ENCODE peak calls at places on chromosomes 3 and 15, in five cellular contexts. T is fibroblast of pulmonary artery, J is GM12865, A is lung, N is right atrium auricular region. Z is an unnamed sample.

GRCh38 chr3:139455855-139456254 is 20.5 kb downstream of the RBP2 start:
- DNase-seq in T (no peak), N (no peak), A (no peak), J (peak), Z (no peak)

GRCh38 chr3:126537730-126538281 is 13.9 kb downstream of the CHST13 start:
- DNase-seq in A (no peak), N (no peak), T (no peak), J (no peak), Z (no peak)

GRCh38 chr3:45666729-45667440 is 22.3 kb upstream of the SACM1L start:
- DNase-seq in N (no peak), J (no peak), T (peak), A (no peak), Z (peak)

GRCh38 chr3:85864896-85865295 is 906.1 kb downstream of the CADM2 start:
- DNase-seq in T (no peak), J (no peak), A (no peak), N (no peak), Z (no peak)

GRCh38 chr15:100968043-100968966 is 49.1 kb downstream of the LRRK1 start:
- DNase-seq in N (no peak), J (peak), A (no peak), T (peak), Z (peak)

GRCh38 chr3:139537325-139537724 is 2.2 kb downstream of the RBP1 start:
- DNase-seq in A (no peak), J (no peak), T (peak), N (no peak), Z (no peak)

GRCh38 chr15:92462771-92463170 is 69.1 kb downstream of the ST8SIA2 start:
- DNase-seq in A (no peak), T (no peak), J (no peak), N (no peak), Z (no peak)

GRCh38 chr3:115695081-115695480 is 71.8 kb downstream of the GAP43 start:
- DNase-seq in T (no peak), J (no peak), N (no peak), A (no peak), Z (no peak)

GRCh38 chr3:169629895-169630294 is 33.6 kb downstream of the MECOM start:
- DNase-seq in J (no peak), N (no peak), A (no peak), T (no peak), Z (no peak)

GRCh38 chr3:40908612-40909011 is 290.7 kb upstream of the CTNNB1 start:
- DNase-seq in J (no peak), T (no peak), A (peak), N (no peak), Z (no peak)

GRCh38 chr15:101198820-101199219 is 53.0 kb downstream of the CHSY1 start:
- DNase-seq in A (no peak), N (no peak), J (peak), T (no peak), Z (no peak)

GRCh38 chr3:182183716-182184430 is 472.1 kb downstream of the SOX2 start:
- DNase-seq in N (no peak), A (no peak), T (no peak), J (no peak), Z (no peak)

GRCh38 chr3:182179631-182180030 is 467.9 kb downstream of the SOX2 start:
- DNase-seq in A (peak), N (no peak), J (no peak), T (no peak), Z (no peak)

GRCh38 chr3:182178488-182179200 is 466.9 kb downstream of the SOX2 start:
- DNase-seq in J (no peak), T (no peak), N (no peak), A (no peak), Z (no peak)

GRCh38 chr3:182182531-182182968 is 470.8 kb downstream of the SOX2 start:
- DNase-seq in A (no peak), N (no peak), J (peak), T (no peak), Z (no peak)

DNA sequence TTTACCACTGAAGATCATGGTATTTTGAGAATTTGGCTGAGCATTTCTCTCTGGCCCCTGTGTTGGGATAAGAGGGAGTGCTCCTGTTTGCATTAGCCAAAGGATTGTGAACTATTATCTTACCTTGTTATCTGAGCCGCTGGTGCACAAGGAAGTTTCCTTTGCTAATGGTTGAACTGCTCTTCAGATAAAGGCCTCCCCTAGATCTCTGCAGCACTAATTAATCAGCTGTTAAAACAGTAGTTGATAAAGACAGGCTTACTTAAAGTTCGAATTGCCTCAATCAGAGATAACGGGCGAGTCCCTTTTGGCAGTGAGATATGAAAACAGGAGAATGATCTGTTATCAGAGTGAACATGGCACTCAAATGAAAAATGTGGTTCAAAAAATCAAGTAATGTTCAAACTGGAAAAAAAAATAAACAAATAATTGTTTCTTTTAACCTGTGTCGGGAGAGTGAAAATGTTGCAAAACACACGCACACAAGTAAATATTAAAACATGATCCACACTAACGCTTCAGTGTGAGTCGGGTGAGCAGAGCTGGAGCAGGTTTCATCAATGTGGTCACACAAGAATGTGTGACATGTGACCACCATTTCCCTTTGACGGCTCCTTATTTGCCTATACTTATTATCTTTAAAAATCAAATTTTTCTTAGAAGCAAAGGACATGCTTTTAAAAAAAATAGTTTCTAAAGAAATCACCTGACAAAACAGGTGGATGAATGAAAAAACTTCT is 469.1 kb downstream of the SOX2 start:
- DNase-seq in T (no peak), A (no peak), J (no peak), N (no peak), Z (no peak)
- H3K4me3 ChIP-seq in T (no peak), A (no peak), J (no peak), N (no peak), Z (no peak)

DNA sequence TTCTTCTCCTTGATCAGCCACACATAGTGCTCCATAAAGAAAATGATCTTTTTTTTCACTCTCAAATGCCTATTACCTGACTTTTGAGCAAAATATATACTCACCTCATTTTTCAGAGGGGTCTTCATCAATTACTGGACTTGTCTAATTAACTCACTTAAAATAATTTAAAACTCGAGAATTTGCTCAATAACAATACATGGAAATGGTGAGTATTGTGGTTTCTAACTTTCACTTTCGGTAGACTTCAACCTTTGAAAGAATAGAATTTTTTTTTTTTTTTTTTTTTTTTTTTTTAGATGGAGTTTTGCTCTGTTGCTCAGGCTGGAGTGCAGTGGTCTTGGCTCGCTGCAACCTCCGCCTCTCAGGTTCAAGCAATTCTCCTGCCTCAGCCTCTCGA is 17.7 kb upstream of the EPHB1 start:
- DNase-seq in A (no peak), T (no peak), N (no peak), J (no peak), Z (no peak)
- TF ChIP-seq CTCF in A (no peak), T (no peak), N (no peak), J (no peak), Z (no peak)

DNA sequence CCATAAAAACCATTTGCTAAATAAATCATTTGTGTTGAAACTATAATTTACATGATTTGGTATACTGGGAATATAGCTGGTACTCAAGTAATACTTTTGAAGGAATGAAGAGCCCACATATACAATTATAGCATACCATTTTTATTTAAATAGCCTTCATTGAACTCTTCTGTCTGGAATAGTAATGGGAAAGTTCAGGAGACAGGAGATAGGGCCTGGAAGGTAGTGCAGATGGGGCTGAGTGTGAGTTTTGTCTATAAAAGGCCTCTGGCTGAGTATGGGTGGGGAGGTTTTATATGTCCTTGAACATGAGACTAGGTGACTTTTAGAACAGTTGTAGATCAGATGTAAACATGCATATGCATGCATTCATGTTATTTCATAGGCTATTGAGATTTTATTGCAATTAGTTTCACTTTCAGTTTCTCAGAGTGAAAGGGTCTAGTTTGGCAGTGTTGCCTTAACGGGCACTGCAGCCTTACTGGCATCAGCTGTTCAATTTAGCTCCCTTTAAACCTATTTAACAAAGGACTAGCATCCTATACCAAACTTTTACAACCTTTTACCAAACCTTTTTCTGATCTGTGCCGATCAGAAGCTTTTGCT is 27.2 kb downstream of the CGGBP1 start:
- DNase-seq in J (peak), A (no peak), N (no peak), T (peak), Z (peak)
- H3K4me3 ChIP-seq in J (peak), A (peak), N (peak), T (peak), Z (peak)

DNA sequence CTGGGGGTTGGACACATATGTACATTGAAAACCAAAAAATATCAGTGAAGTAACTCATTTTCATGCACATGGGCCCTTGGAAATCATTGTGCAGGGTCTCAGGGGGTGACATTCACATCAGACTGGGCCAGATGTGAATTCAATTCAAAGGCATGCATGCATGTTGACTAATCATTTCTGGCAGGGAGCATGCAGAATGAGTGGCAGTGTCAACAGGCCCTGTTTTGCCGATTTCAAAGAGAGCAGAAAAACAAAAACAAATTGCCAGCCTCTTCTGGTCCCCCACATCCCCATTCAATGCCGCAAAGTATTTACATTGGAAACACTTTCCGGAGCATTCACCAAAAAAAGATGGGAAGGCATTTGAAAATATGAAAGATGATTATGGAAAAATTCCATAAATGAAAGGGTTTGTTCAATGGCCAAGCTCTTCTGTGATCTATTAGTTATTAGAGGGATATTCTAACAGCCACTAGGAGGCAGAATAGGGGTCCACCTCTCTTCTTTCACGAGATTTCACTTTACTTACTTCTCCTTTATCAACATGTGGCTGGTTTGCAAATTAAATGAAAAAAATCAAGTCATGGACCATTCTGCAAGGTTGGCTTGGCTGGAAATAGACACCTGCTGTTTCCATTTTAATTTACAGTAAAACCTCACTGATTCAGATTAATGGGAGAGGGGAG is 119.9 kb upstream of the FEZF2 start:
- DNase-seq in A (no peak), J (no peak), T (no peak), N (no peak), Z (peak)
- TF ChIP-seq CTCF in A (no peak), J (peak), T (peak), N (no peak), Z (peak)

DNA sequence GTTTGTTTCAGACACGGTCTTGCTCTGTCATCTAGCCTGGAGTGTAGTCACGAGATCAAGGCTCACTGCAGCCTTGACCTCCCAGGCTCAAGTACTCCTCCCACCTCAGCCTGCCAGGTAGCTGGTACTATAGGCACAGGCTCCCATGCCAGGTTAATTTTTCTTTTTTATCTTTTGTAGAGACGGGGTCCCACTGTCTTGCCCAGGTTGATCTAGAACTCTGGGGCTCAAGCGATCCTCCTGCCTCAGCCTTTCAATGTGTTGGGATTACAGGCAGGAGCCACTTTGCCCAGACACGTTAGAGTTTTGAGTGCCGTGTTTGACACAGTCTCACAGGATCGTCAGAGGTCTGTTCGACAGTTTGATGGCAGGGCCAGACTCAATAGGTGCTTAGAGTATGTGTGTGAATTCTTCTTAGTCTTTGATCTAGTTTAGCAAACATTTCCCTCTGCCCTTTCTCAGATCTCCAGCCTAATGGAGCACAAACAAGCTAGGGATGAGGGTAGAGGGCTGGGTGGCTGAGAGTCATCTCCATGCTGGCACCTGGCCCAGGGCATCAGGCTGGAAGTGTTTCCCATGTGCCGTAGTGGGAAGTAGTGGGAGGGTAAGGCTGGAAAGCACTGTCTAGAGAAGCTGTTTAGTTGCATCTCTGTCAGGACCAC is 66.1 kb upstream of the DLG1 start:
- DNase-seq in N (no peak), T (no peak), A (no peak), J (no peak), Z (no peak)
- H3K4me3 ChIP-seq in N (no peak), T (no peak), A (no peak), J (no peak), Z (no peak)

GRCh38 chr3:48563382-48563918 is at the start of gene UCN2:
- DNase-seq in A (no peak), T (peak), J (no peak), N (no peak), Z (peak)
- TF ChIP-seq CTCF in A (no peak), T (peak), J (no peak), N (no peak), Z (no peak)

DNA sequence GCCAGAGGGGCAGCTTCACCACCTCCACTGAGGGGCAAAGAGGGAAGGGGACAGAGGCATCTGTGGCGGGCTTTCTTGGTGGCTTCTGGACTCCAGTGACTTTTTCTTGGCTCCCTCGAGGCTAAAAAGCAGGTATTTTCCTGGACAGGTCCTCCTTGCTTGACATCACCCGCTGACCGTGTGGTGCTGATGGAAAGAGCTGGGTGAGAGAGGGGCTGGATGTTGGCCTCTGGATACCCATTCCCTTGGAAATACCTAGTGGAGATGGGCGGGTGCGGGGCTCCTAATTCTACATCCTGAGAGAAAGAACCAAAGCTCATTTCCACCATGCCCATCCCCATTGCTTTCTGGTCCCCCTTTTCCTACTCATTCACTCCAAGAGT is 47.1 kb upstream of the TSEN2 start:
- DNase-seq in T (no peak), A (no peak), N (peak), J (no peak), Z (no peak)
- H3K4me3 ChIP-seq in T (no peak), A (no peak), N (no peak), J (no peak), Z (no peak)

GRCh38 chr3:156366559-156366958 is 188.4 kb downstream of the SSR3 start:
- DNase-seq in T (no peak), A (no peak), N (no peak), J (no peak), Z (no peak)

GRCh38 chr3:156373654-156374053 is 181.3 kb downstream of the SSR3 start:
- DNase-seq in N (no peak), A (no peak), J (no peak), T (no peak), Z (no peak)

GRCh38 chr3:156373095-156373494 is 181.8 kb downstream of the SSR3 start:
- DNase-seq in J (no peak), A (no peak), T (no peak), N (no peak), Z (no peak)

GRCh38 chr3:156371683-156372082 is 183.2 kb downstream of the SSR3 start:
- DNase-seq in N (no peak), T (no peak), J (no peak), A (no peak), Z (no peak)

GRCh38 chr3:156368189-156368588 is 186.7 kb downstream of the SSR3 start:
- DNase-seq in J (peak), N (no peak), T (no peak), A (no peak), Z (no peak)
- TF ChIP-seq CTCF in J (no peak), N (no peak), T (no peak), A (no peak), Z (no peak)

Z was measured in cardiac fibroblast.